ENCODE peak calls at places on chromosomes 4 and X, in five cellular contexts. One of them, this sample, is unnamed.
A peak's percentile ranks its signal among the peaks of the same experiment; 100 is the strongest.

GRCh38 chr4:178086324-178086723 is 644.1 kb upstream of the AGA start:
- DNase-seq in pancreas: no peak
- DNase-seq in WERI-Rb-1: no peak
- DNase-seq in coronary artery: no peak
- DNase-seq in dorsolateral prefrontal cortex: no peak
- DNase-seq in this sample: no peak

GRCh38 chrX:3144651-3145050 is 103.4 kb downstream of the ARSF start:
- DNase-seq in coronary artery: no peak
- DNase-seq in WERI-Rb-1: no peak
- DNase-seq in dorsolateral prefrontal cortex: no peak
- DNase-seq in pancreas: no peak
- DNase-seq in this sample: no peak

GRCh38 chr4:25810815-25811690 is 51.7 kb downstream of the SEL1L3 start:
- DNase-seq in dorsolateral prefrontal cortex: no peak
- DNase-seq in WERI-Rb-1: no peak
- DNase-seq in pancreas: no peak
- DNase-seq in coronary artery: peak; percentile 59
- DNase-seq in this sample: peak; percentile 72

GRCh38 chrX:46704767-46705386 is 54.0 kb downstream of the SLC9A7 start:
- DNase-seq in WERI-Rb-1: no peak
- DNase-seq in coronary artery: no peak
- DNase-seq in pancreas: no peak
- DNase-seq in dorsolateral prefrontal cortex: no peak
- DNase-seq in this sample: peak; percentile 34

GRCh38 chrX:134294548-134294947 is 57.6 kb downstream of the CCDC160 start:
- DNase-seq in dorsolateral prefrontal cortex: no peak
- DNase-seq in WERI-Rb-1: no peak
- DNase-seq in pancreas: no peak
- DNase-seq in coronary artery: no peak
- DNase-seq in this sample: peak; percentile 4

GRCh38 chrX:118116308-118117068 is at the start of gene KLHL13:
- DNase-seq in WERI-Rb-1: no peak
- DNase-seq in coronary artery: peak; percentile 72
- DNase-seq in dorsolateral prefrontal cortex: peak; percentile 53
- DNase-seq in pancreas: peak; percentile 70
- DNase-seq in this sample: peak; percentile 26

GRCh38 chrX:103877571-103877970 is 45.5 kb upstream of the RAB9B start:
- DNase-seq in dorsolateral prefrontal cortex: no peak
- DNase-seq in WERI-Rb-1: no peak
- DNase-seq in coronary artery: no peak
- DNase-seq in pancreas: no peak
- DNase-seq in this sample: peak; percentile 12

GRCh38 chrX:13159886-13160285 is 115.5 kb upstream of the FAM9C start:
- DNase-seq in pancreas: no peak
- DNase-seq in dorsolateral prefrontal cortex: no peak
- DNase-seq in coronary artery: no peak
- DNase-seq in WERI-Rb-1: no peak
- DNase-seq in this sample: no peak

GRCh38 chr4:41409095-41409494 is 128.9 kb upstream of the LIMCH1 start:
- DNase-seq in pancreas: no peak
- DNase-seq in coronary artery: no peak
- DNase-seq in dorsolateral prefrontal cortex: no peak
- DNase-seq in WERI-Rb-1: no peak
- DNase-seq in this sample: no peak

GRCh38 chrX:7055386-7056137 is 92.0 kb upstream of the STS start:
- DNase-seq in coronary artery: no peak
- DNase-seq in WERI-Rb-1: no peak
- DNase-seq in dorsolateral prefrontal cortex: no peak
- DNase-seq in pancreas: no peak
- DNase-seq in this sample: no peak

GRCh38 chr4:168766537-168767316 is 243.3 kb downstream of the CBR4 start:
- DNase-seq in WERI-Rb-1: no peak
- DNase-seq in coronary artery: no peak
- DNase-seq in pancreas: no peak
- DNase-seq in dorsolateral prefrontal cortex: no peak
- DNase-seq in this sample: peak; percentile 88

GRCh38 chr4:8744083-8744805 is 127.4 kb downstream of the HMX1 start:
- DNase-seq in coronary artery: no peak
- DNase-seq in pancreas: peak; percentile 44
- DNase-seq in dorsolateral prefrontal cortex: peak; percentile 15
- DNase-seq in WERI-Rb-1: peak; percentile 23
- DNase-seq in this sample: no peak

GRCh38 chr4:33357121-33357520 is 2637.0 kb downstream of the PCDH7 start:
- DNase-seq in WERI-Rb-1: no peak
- DNase-seq in pancreas: no peak
- DNase-seq in dorsolateral prefrontal cortex: no peak
- DNase-seq in coronary artery: no peak
- DNase-seq in this sample: no peak

GRCh38 chrX:110665636-110666035 is 130.0 kb downstream of the CHRDL1 start:
- DNase-seq in WERI-Rb-1: peak; percentile 57
- DNase-seq in pancreas: peak; percentile 67
- DNase-seq in dorsolateral prefrontal cortex: no peak
- DNase-seq in coronary artery: no peak
- DNase-seq in this sample: peak; percentile 45

GRCh38 chr4:3248811-3249661 is at the start of gene MSANTD1:
- DNase-seq in pancreas: peak; percentile 58
- DNase-seq in coronary artery: no peak
- DNase-seq in dorsolateral prefrontal cortex: no peak
- DNase-seq in WERI-Rb-1: no peak
- DNase-seq in this sample: peak; percentile 51

GRCh38 chr4:112170451-112170993 is 25.3 kb downstream of the FAM241A start:
- DNase-seq in pancreas: no peak
- DNase-seq in WERI-Rb-1: no peak
- DNase-seq in dorsolateral prefrontal cortex: no peak
- DNase-seq in coronary artery: no peak
- DNase-seq in this sample: peak; percentile 97

GRCh38 chrX:386239-386767 is 404 bp downstream of the PPP2R3B start:
- DNase-seq in dorsolateral prefrontal cortex: peak; percentile 51
- DNase-seq in coronary artery: no peak
- DNase-seq in pancreas: no peak
- DNase-seq in WERI-Rb-1: no peak
- DNase-seq in this sample: no peak

GRCh38 chr4:39044947-39045734 is 12.9 kb upstream of the TMEM156 start:
- DNase-seq in coronary artery: no peak
- DNase-seq in dorsolateral prefrontal cortex: no peak
- DNase-seq in pancreas: peak; percentile 72
- DNase-seq in WERI-Rb-1: peak; percentile 35
- DNase-seq in this sample: no peak

GRCh38 chrX:2894885-2895292 is 34.2 kb downstream of the ARSD start:
- DNase-seq in coronary artery: no peak
- DNase-seq in pancreas: no peak
- DNase-seq in WERI-Rb-1: no peak
- DNase-seq in dorsolateral prefrontal cortex: no peak
- DNase-seq in this sample: peak; percentile 26

GRCh38 chr4:105598787-105599186 is 46.4 kb downstream of the ARHGEF38 start:
- DNase-seq in coronary artery: no peak
- DNase-seq in dorsolateral prefrontal cortex: no peak
- DNase-seq in pancreas: no peak
- DNase-seq in WERI-Rb-1: no peak
- DNase-seq in this sample: no peak

GRCh38 chr4:7419961-7420660 is 14.6 kb downstream of the PSAPL1 start:
- DNase-seq in coronary artery: peak; percentile 46
- DNase-seq in dorsolateral prefrontal cortex: peak; percentile 40
- DNase-seq in pancreas: peak; percentile 37
- DNase-seq in WERI-Rb-1: peak; percentile 4
- DNase-seq in this sample: no peak

GRCh38 chrX:66164470-66164869 is 423 bp downstream of the HEPH start:
- DNase-seq in WERI-Rb-1: no peak
- DNase-seq in dorsolateral prefrontal cortex: no peak
- DNase-seq in coronary artery: no peak
- DNase-seq in pancreas: no peak
- DNase-seq in this sample: no peak

GRCh38 chrX:66163447-66163846 is 600 bp upstream of the HEPH start:
- DNase-seq in coronary artery: no peak
- DNase-seq in pancreas: no peak
- DNase-seq in WERI-Rb-1: no peak
- DNase-seq in dorsolateral prefrontal cortex: no peak
- DNase-seq in this sample: no peak

GRCh38 chrX:66163849-66164401 is at the start of gene HEPH:
- DNase-seq in coronary artery: no peak
- DNase-seq in WERI-Rb-1: no peak
- DNase-seq in pancreas: no peak
- DNase-seq in dorsolateral prefrontal cortex: no peak
- DNase-seq in this sample: peak; percentile 62

GRCh38 chrX:66166671-66167070 is 2.6 kb downstream of the HEPH start:
- DNase-seq in dorsolateral prefrontal cortex: no peak
- DNase-seq in pancreas: no peak
- DNase-seq in WERI-Rb-1: no peak
- DNase-seq in coronary artery: no peak
- DNase-seq in this sample: no peak

DNA sequence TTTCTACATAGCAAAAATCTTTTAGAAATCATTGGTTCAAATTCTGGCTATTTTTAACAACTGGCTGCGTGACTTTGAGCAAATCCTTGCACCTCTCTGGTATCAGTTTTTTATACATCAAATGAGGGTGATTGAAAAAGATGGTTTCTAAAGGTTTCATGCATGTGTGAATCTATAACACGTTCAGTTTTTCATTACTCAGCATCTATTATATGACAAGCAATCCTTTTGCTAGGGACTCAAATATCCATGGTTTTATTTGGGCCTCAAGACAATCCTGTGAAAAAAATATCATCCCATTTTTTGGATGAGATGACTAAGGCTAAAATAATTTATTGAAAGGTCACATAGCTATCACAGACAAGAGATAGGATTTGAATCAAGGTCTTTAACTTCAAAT is 884 bp downstream of the HEPH start:
- DNase-seq in WERI-Rb-1: no peak
- DNase-seq in pancreas: no peak
- DNase-seq in coronary artery: no peak
- DNase-seq in dorsolateral prefrontal cortex: no peak
- DNase-seq in this sample: no peak
- H3K4me3 ChIP-seq in WERI-Rb-1: no peak overlapping the region
- H3K4me3 ChIP-seq in pancreas: no peak overlapping the region
- H3K4me3 ChIP-seq in coronary artery: peak overlapping the region; percentile 64
- H3K4me3 ChIP-seq in dorsolateral prefrontal cortex: peak overlapping the region; percentile 40
- H3K4me3 ChIP-seq in this sample: peak overlapping the region; percentile 45

GRCh38 chr4:5888222-5888701 is 4.6 kb downstream of the CRMP1 start:
- DNase-seq in pancreas: no peak
- DNase-seq in coronary artery: no peak
- DNase-seq in dorsolateral prefrontal cortex: peak; percentile 67
- DNase-seq in WERI-Rb-1: peak; percentile 90
- DNase-seq in this sample: no peak

GRCh38 chr4:5887361-5888221 is 5.3 kb downstream of the CRMP1 start:
- DNase-seq in WERI-Rb-1: peak; percentile 77
- DNase-seq in coronary artery: no peak
- DNase-seq in pancreas: no peak
- DNase-seq in dorsolateral prefrontal cortex: peak; percentile 53
- DNase-seq in this sample: no peak

GRCh38 chr4:5888706-5889696 is 3.9 kb downstream of the CRMP1 start:
- DNase-seq in WERI-Rb-1: no peak
- DNase-seq in coronary artery: no peak
- DNase-seq in pancreas: no peak
- DNase-seq in dorsolateral prefrontal cortex: no peak
- DNase-seq in this sample: no peak

GRCh38 chr4:5885733-5886132 is 7.2 kb downstream of the CRMP1 start:
- DNase-seq in coronary artery: no peak
- DNase-seq in dorsolateral prefrontal cortex: no peak
- DNase-seq in pancreas: no peak
- DNase-seq in WERI-Rb-1: no peak
- DNase-seq in this sample: no peak

DNA sequence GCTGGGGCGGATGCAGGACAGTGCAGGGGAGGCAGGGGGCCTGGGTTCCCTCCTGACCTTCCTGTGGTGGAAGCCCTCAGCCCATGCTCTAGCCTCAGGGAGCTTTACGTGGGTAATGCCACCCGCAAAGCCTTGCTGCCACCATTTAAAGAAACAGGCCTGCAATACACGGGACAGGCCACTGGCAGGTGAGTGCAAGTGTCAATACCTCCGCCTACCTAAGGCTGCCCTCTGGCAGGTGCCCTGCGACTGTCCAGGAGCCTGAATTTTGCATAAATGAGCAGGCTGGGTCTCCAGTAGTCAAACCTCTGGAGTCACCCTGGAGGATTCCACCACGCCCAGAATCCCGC is 5.9 kb downstream of the CRMP1 start:
- DNase-seq in coronary artery: no peak
- DNase-seq in WERI-Rb-1: no peak
- DNase-seq in dorsolateral prefrontal cortex: no peak
- DNase-seq in pancreas: no peak
- DNase-seq in this sample: no peak
- H3K4me3 ChIP-seq in coronary artery: peak overlapping the region; percentile 63
- H3K4me3 ChIP-seq in WERI-Rb-1: peak overlapping the region; percentile 81
- H3K4me3 ChIP-seq in dorsolateral prefrontal cortex: peak overlapping the region; percentile 74
- H3K4me3 ChIP-seq in pancreas: peak overlapping the region; percentile 42
- H3K4me3 ChIP-seq in this sample: no peak overlapping the region

GRCh38 chr4:53654300-53654758 is 63.0 kb upstream of the LNX1 start:
- DNase-seq in WERI-Rb-1: no peak
- DNase-seq in coronary artery: no peak
- DNase-seq in dorsolateral prefrontal cortex: no peak
- DNase-seq in pancreas: no peak
- DNase-seq in this sample: peak; percentile 62

GRCh38 chr4:53647547-53647946 is 56.3 kb upstream of the LNX1 start:
- DNase-seq in WERI-Rb-1: no peak
- DNase-seq in dorsolateral prefrontal cortex: no peak
- DNase-seq in pancreas: no peak
- DNase-seq in coronary artery: no peak
- DNase-seq in this sample: no peak

GRCh38 chr4:53649357-53649756 is 58.1 kb upstream of the LNX1 start:
- DNase-seq in dorsolateral prefrontal cortex: no peak
- DNase-seq in WERI-Rb-1: no peak
- DNase-seq in coronary artery: no peak
- DNase-seq in pancreas: no peak
- DNase-seq in this sample: no peak

GRCh38 chr4:53653484-53654053 is 62.3 kb upstream of the LNX1 start:
- DNase-seq in dorsolateral prefrontal cortex: no peak
- DNase-seq in WERI-Rb-1: no peak
- DNase-seq in coronary artery: no peak
- DNase-seq in pancreas: no peak
- DNase-seq in this sample: peak; percentile 35

GRCh38 chr4:53651142-53651720 is 59.9 kb upstream of the LNX1 start:
- DNase-seq in pancreas: no peak
- DNase-seq in coronary artery: no peak
- DNase-seq in WERI-Rb-1: no peak
- DNase-seq in dorsolateral prefrontal cortex: no peak
- DNase-seq in this sample: no peak
- H3K4me3 ChIP-seq in pancreas: no peak overlapping the region
- H3K4me3 ChIP-seq in coronary artery: no peak overlapping the region
- H3K4me3 ChIP-seq in WERI-Rb-1: no peak overlapping the region
- H3K4me3 ChIP-seq in dorsolateral prefrontal cortex: no peak overlapping the region
- H3K4me3 ChIP-seq in this sample: no peak overlapping the region

DNA sequence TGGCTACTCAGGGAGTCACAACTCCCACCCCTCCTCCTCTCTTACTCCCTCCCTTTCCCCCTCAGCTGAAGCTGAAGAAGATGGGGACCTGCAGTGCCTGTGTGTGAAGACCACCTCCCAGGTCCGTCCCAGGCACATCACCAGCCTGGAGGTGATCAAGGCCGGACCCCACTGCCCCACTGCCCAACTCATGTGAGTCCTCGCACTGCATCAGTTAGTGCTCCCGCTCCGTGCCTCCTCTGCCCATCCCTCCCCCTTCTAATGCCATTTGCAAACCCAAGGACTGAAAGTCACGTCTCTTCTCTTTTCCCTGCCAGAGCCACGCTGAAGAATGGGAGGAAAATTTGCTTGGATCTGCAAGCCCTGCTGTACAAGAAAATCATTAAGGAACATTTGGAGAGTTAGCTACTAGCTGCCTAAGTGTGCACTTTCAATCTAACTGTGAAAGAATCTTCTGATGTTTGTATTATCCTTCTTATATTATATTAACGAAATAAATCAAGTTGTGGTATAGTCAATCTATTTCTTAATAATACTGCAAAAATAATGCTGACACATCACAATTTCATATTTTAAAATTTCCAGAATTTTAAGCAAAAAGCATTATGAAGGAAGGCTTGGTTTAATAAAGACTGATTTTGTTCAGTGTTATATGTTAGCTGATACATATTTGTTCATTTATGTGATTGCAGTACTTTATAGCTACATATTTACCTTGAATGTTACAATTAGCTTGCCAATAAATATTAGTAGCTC is 800 bp downstream of the PF4V1 start:
- DNase-seq in dorsolateral prefrontal cortex: no peak
- DNase-seq in pancreas: no peak
- DNase-seq in WERI-Rb-1: no peak
- DNase-seq in coronary artery: no peak
- DNase-seq in this sample: no peak
- H3K4me3 ChIP-seq in dorsolateral prefrontal cortex: peak overlapping the region; percentile 38
- H3K4me3 ChIP-seq in pancreas: no peak overlapping the region
- H3K4me3 ChIP-seq in WERI-Rb-1: no peak overlapping the region
- H3K4me3 ChIP-seq in coronary artery: peak overlapping the region; percentile 61
- H3K4me3 ChIP-seq in this sample: no peak overlapping the region

This sample was measured in fibroblast of mammary gland.